ENCODE peak calls at places on chromosome 7, in ten cellular contexts. N is NT2/D1; Y is GM12865; T is G401; V is RPMI7951; P is activated T-helper 9 cell treated with anti-CD3 and anti-CD28 coated beads, Interleukin-2, amount 50 U/mL, for 16 hours; S is stimulated activated CD8-positive, alpha-beta memory T cell treated with anti-CD3 and anti-CD28 coated beads, Interleukin-2, amount 100 ng/mL, for 1 hour; G is AML-193; X is coronary artery; W is adrenal gland. M is an unnamed sample.

GRCh38 chr7:88546808-88547207 is 212.7 kb upstream of the ZNF804B start:
- DNase-seq in Y (peak), P (no peak), T (no peak), W (no peak), X (no peak), V (peak), S (no peak), N (peak), G (peak), M (no peak)

GRCh38 chr7:157514306-157514705 is 177.5 kb downstream of the DNAJB6 start:
- DNase-seq in P (no peak), N (no peak), Y (no peak), V (no peak), W (no peak), S (no peak), G (no peak), T (no peak), X (peak), M (no peak)

GRCh38 chr7:33108931-33109757 is at the start of gene RP9:
- DNase-seq in V (peak), N (peak), Y (peak), W (peak), S (peak), P (peak), T (peak), X (peak), G (peak), M (peak)

GRCh38 chr7:108268200-108268820 is 138.1 kb upstream of the LAMB4 start:
- DNase-seq in Y (no peak), S (no peak), W (no peak), P (no peak), V (no peak), X (no peak), N (no peak), T (no peak), G (no peak), M (no peak)

GRCh38 chr7:92058040-92058439 is 76.2 kb downstream of the CYP51A1 start:
- DNase-seq in W (no peak), X (no peak), P (no peak), T (no peak), V (no peak), G (peak), Y (peak), N (no peak), S (no peak), M (no peak)

GRCh38 chr7:69123003-69123402 is 475.3 kb upstream of the AUTS2 start:
- DNase-seq in V (no peak), X (no peak), Y (no peak), P (no peak), N (no peak), G (no peak), W (no peak), T (peak), S (no peak), M (no peak)

GRCh38 chr7:149459540-149460433 is 1.1 kb downstream of the ZNF777 start:
- DNase-seq in N (no peak), T (no peak), W (no peak), Y (peak), P (no peak), V (peak), S (no peak), X (no peak), G (no peak), M (no peak)

GRCh38 chr7:151351967-151352366 is 10.4 kb downstream of the NUB1 start:
- DNase-seq in N (no peak), T (no peak), P (peak), W (no peak), G (no peak), X (no peak), S (no peak), Y (peak), V (no peak), M (no peak)

GRCh38 chr7:120733143-120733542 is 124.8 kb downstream of the TSPAN12 start:
- DNase-seq in N (no peak), G (no peak), V (peak), W (no peak), P (no peak), S (no peak), T (no peak), X (no peak), Y (no peak), M (no peak)

GRCh38 chr7:44213872-44214595 is 13.3 kb downstream of the YKT6 start:
- DNase-seq in N (peak), X (no peak), T (peak), S (no peak), V (peak), P (no peak), W (no peak), Y (peak), G (peak), M (no peak)

GRCh38 chr7:147833549-147833948 is 757.0 kb upstream of the C7orf33 start:
- DNase-seq in X (no peak), T (no peak), Y (no peak), P (no peak), G (no peak), S (no peak), N (peak), W (no peak), V (peak), M (no peak)

GRCh38 chr7:137851361-137851945 is 4.7 kb upstream of the DGKI start:
- DNase-seq in X (no peak), G (no peak), P (no peak), W (no peak), V (no peak), Y (no peak), T (no peak), S (no peak), N (no peak), M (no peak)

GRCh38 chr7:52897708-52898107 is 137.7 kb upstream of the POM121L12 start:
- DNase-seq in N (no peak), T (no peak), W (no peak), Y (no peak), S (no peak), X (no peak), V (no peak), P (no peak), G (no peak), M (peak)

GRCh38 chr7:113015038-113015645 is 71.5 kb downstream of the GPR85 start:
- DNase-seq in S (no peak), G (peak), Y (peak), N (no peak), X (no peak), V (peak), T (peak), P (no peak), W (no peak), M (no peak)

GRCh38 chr7:132381742-132382472 is 194.4 kb downstream of the PLXNA4 start:
- DNase-seq in V (no peak), N (no peak), W (no peak), P (no peak), T (no peak), S (no peak), Y (no peak), G (no peak), X (no peak), M (no peak)

GRCh38 chr7:90483236-90483635 is 13.8 kb downstream of the PTTG1IP2 start:
- DNase-seq in W (no peak), N (no peak), X (no peak), S (no peak), Y (no peak), P (no peak), V (no peak), G (no peak), T (no peak), M (no peak)

GRCh38 chr7:65381742-65382141 is 8.1 kb downstream of the ZNF92 start:
- DNase-seq in W (no peak), Y (no peak), G (no peak), X (no peak), V (no peak), S (no peak), N (no peak), P (no peak), T (no peak), M (no peak)

GRCh38 chr7:22110881-22111280 is 165.2 kb upstream of the CDCA7L start:
- DNase-seq in Y (no peak), N (no peak), G (no peak), S (no peak), X (peak), V (no peak), P (no peak), W (no peak), T (no peak), M (no peak)

GRCh38 chr7:56115852-56116538 is at the start of gene NUPR2:
- DNase-seq in N (no peak), G (no peak), S (no peak), V (no peak), W (no peak), Y (no peak), P (no peak), X (no peak), T (peak), M (peak)

GRCh38 chr7:2409745-2410414 is 6.5 kb downstream of the CHST12 start:
- DNase-seq in W (no peak), S (no peak), P (no peak), N (no peak), V (no peak), G (no peak), T (no peak), X (no peak), Y (no peak), M (no peak)

GRCh38 chr7:152193882-152194281 is 168.4 kb downstream of the GALNT11 start:
- DNase-seq in W (no peak), T (no peak), G (no peak), N (no peak), S (no peak), Y (no peak), X (no peak), P (no peak), V (no peak), M (no peak)

GRCh38 chr7:90621892-90622182 is 25.7 kb downstream of the CDK14 start:
- DNase-seq in G (no peak), T (no peak), P (no peak), S (no peak), X (no peak), Y (no peak), N (peak), V (no peak), W (no peak), M (no peak)

GRCh38 chr7:84389242-84389641 is 194.7 kb upstream of the SEMA3A start:
- DNase-seq in X (no peak), V (no peak), Y (peak), N (no peak), W (no peak), G (no peak), P (no peak), T (no peak), S (no peak), M (no peak)

GRCh38 chr7:101308245-101309085 is 13.1 kb downstream of the IFT22 start:
- DNase-seq in Y (peak), X (no peak), S (no peak), P (peak), T (peak), V (peak), W (no peak), N (peak), G (no peak), M (peak)

GRCh38 chr7:10469476-10469875 is 504.2 kb upstream of the PHF14 start:
- DNase-seq in X (no peak), W (no peak), Y (no peak), N (no peak), S (no peak), P (no peak), V (no peak), T (no peak), G (no peak), M (no peak)

GRCh38 chr7:116211913-116212596 is 1.7 kb downstream of the TES start:
- DNase-seq in Y (peak), X (no peak), S (no peak), N (no peak), W (no peak), T (no peak), V (no peak), G (no peak), P (no peak), M (no peak)

GRCh38 chr7:3568516-3568915 is 267.5 kb downstream of the SDK1 start:
- DNase-seq in P (no peak), N (no peak), T (no peak), V (no peak), W (no peak), X (no peak), G (no peak), Y (no peak), S (no peak), M (no peak)

GRCh38 chr7:137862964-137863363 is 16.2 kb upstream of the DGKI start:
- DNase-seq in N (no peak), W (no peak), S (no peak), Y (no peak), P (no peak), T (no peak), X (no peak), G (no peak), V (no peak), M (no peak)

GRCh38 chr7:158549834-158550700 is 37.6 kb downstream of the PTPRN2 start:
- DNase-seq in N (no peak), P (no peak), V (no peak), S (no peak), Y (no peak), W (no peak), X (no peak), T (no peak), G (no peak), M (no peak)

GRCh38 chr7:42694894-42695553 is 216.8 kb downstream of the C7orf25 start:
- DNase-seq in S (no peak), G (no peak), N (no peak), T (no peak), X (no peak), P (no peak), V (peak), Y (no peak), W (no peak), M (no peak)

GRCh38 chr7:10939237-10939910 is 34.3 kb upstream of the PHF14 start:
- DNase-seq in G (peak), N (no peak), Y (no peak), T (peak), S (no peak), P (no peak), V (no peak), X (no peak), W (no peak), M (peak)

GRCh38 chr7:26675143-26675887 is 189.1 kb downstream of the SKAP2 start:
- DNase-seq in S (no peak), P (no peak), Y (no peak), V (peak), W (no peak), G (no peak), N (no peak), X (no peak), T (no peak), M (no peak)

GRCh38 chr7:37920619-37921339 is at the start of gene EPDR1:
- DNase-seq in W (peak), P (no peak), Y (peak), G (peak), S (no peak), T (peak), X (peak), N (peak), V (peak), M (peak)

GRCh38 chr7:30231271-30231670 is 53.1 kb upstream of the ZNRF2 start:
- DNase-seq in X (no peak), V (peak), N (no peak), T (no peak), Y (no peak), G (no peak), S (no peak), W (no peak), P (no peak), M (no peak)

GRCh38 chr7:2802504-2803341 is 41.4 kb downstream of the GNA12 start:
- DNase-seq in V (peak), T (no peak), P (no peak), X (peak), N (no peak), Y (no peak), G (no peak), S (no peak), W (no peak), M (no peak)

GRCh38 chr7:131341690-131342089 is 14.0 kb downstream of the MKLN1 start:
- DNase-seq in X (no peak), Y (no peak), V (no peak), W (no peak), S (no peak), P (no peak), G (no peak), T (no peak), N (no peak), M (no peak)

GRCh38 chr7:28804990-28805389 is 153.1 kb downstream of the TRIL start:
- DNase-seq in S (no peak), P (no peak), G (no peak), N (peak), W (no peak), X (no peak), V (peak), T (no peak), Y (no peak), M (no peak)

GRCh38 chr7:101935521-101936141 is 118.2 kb downstream of the CUX1 start:
- DNase-seq in X (no peak), P (no peak), N (no peak), Y (no peak), S (no peak), V (no peak), G (no peak), T (peak), W (peak), M (peak)

GRCh38 chr7:107228291-107228690 is 59.5 kb downstream of the HBP1 start:
- DNase-seq in P (no peak), N (no peak), G (no peak), T (no peak), S (no peak), Y (no peak), V (no peak), X (no peak), W (no peak), M (no peak)